ENCODE peak calls at places on chromosomes 12 and 14, in five cellular contexts. Z is HCT116, F is A549, N is HFFc6, K is SW 1271. C is an unnamed sample.

GRCh38 chr14:103128631-103129300 is 5.5 kb downstream of the TNFAIP2 start:
- DNase-seq in K (no peak), F (no peak), Z (no peak), N (no peak), C (peak; percentile 50)

GRCh38 chr14:63833728-63834127 is 19.1 kb upstream of the SYNE2 start:
- DNase-seq in K (no peak), Z (no peak), N (no peak), F (peak; percentile 14), C (no peak)

GRCh38 chr14:91119556-91120311 is 5.9 kb downstream of the DGLUCY start:
- DNase-seq in F (peak; percentile 33), K (peak; percentile 32), N (peak; percentile 79), Z (peak; percentile 81), C (no peak)

GRCh38 chr14:37118673-37119366 is 53.6 kb downstream of the SLC25A21 start:
- DNase-seq in Z (no peak), N (no peak), F (no peak), K (no peak), C (no peak)

GRCh38 chr12:84492381-84492883 is 420.2 kb downstream of the SLC6A15 start:
- DNase-seq in F (no peak), Z (no peak), N (no peak), K (no peak), C (no peak)

GRCh38 chr14:65179918-65180724 is 77.8 kb upstream of the MAX start:
- DNase-seq in N (peak; percentile 88), K (peak; percentile 31), Z (peak; percentile 38), F (peak; percentile 73), C (no peak)

GRCh38 chr14:24366664-24367505 is 1.1 kb upstream of the NFATC4 start:
- DNase-seq in Z (peak; percentile 97), K (no peak), N (peak; percentile 78), F (peak; percentile 84), C (peak; percentile 87)

GRCh38 chr12:62247646-62248045 is 12.6 kb upstream of the USP15 start:
- DNase-seq in K (no peak), Z (no peak), F (no peak), N (no peak), C (no peak)

GRCh38 chr14:23531391-23531790 is 20.2 kb downstream of the ZFHX2 start:
- DNase-seq in F (no peak), Z (no peak), N (no peak), K (no peak), C (no peak)